ENCODE peak calls at places on chromosomes 3 and 15, in seven cellular contexts. O is H9, D is mesendoderm, B is IMR-90, S is neuronal stem cell, X is H1, U is mesenchymal stem cell. M is an unnamed sample.

GRCh38 chr3:16993227-16993626 is 108.5 kb downstream of the PLCL2 start:
- DNase-seq in D (no peak), B (peak; percentile 52), O (no peak), U (peak; percentile 48), X (no peak), S (no peak), M (peak; percentile 20)

GRCh38 chr3:42653560-42654330 is at the start of gene ZBTB47:
- DNase-seq in X (peak; percentile 58), S (no peak), D (peak; percentile 41), U (peak; percentile 52), O (peak; percentile 38), B (no peak), M (peak; percentile 60)

GRCh38 chr3:122493296-122493695 is 21.4 kb downstream of the KPNA1 start:
- DNase-seq in B (peak; percentile 47), U (peak; percentile 88), O (no peak), D (no peak), X (no peak), S (no peak), M (no peak)

GRCh38 chr3:124256156-124256555 is 264.2 kb upstream of the ROPN1 start:
- DNase-seq in D (peak; percentile 54), B (no peak), X (no peak), O (no peak), S (no peak), U (no peak), M (no peak)

GRCh38 chr15:101026686-101027272 is 107.6 kb downstream of the LRRK1 start:
- DNase-seq in S (no peak), D (no peak), X (no peak), U (no peak), B (no peak), O (peak; percentile 20), M (no peak)

GRCh38 chr3:116669576-116669975 is 40.0 kb upstream of the TUSC7 start:
- DNase-seq in B (no peak), X (no peak), D (no peak), O (no peak), U (no peak), S (no peak), M (no peak)

GRCh38 chr15:49082960-49083359 is 36.7 kb upstream of the SECISBP2L start:
- DNase-seq in D (no peak), U (peak; percentile 76), O (no peak), B (peak; percentile 93), S (no peak), X (no peak), M (no peak)

GRCh38 chr3:159560214-159561004 is 428.2 kb upstream of the IL12A start:
- DNase-seq in B (no peak), O (peak; percentile 52), X (no peak), D (peak; percentile 45), S (peak; percentile 38), U (no peak), M (no peak)

GRCh38 chr3:190073264-190073663 is 47.4 kb downstream of the P3H2 start:
- DNase-seq in S (no peak), B (peak; percentile 39), D (peak; percentile 85), X (no peak), O (no peak), U (peak; percentile 75), M (peak; percentile 42)

GRCh38 chr3:138180375-138181029 is 5.8 kb upstream of the DBR1 start:
- DNase-seq in D (peak; percentile 19), O (no peak), U (peak; percentile 36), X (no peak), S (no peak), B (peak; percentile 47), M (peak; percentile 27)

GRCh38 chr3:66312039-66312438 is 91.2 kb downstream of the SLC25A26 start:
- DNase-seq in U (no peak), X (no peak), B (no peak), D (no peak), O (no peak), S (no peak), M (no peak)

GRCh38 chr15:84915011-84915958 is 30.8 kb downstream of the SLC28A1 start:
- DNase-seq in B (peak; percentile 86), U (peak; percentile 93), O (peak; percentile 60), S (no peak), X (no peak), D (peak; percentile 96), M (peak; percentile 100)

GRCh38 chr15:90871097-90871715 is 2.8 kb downstream of the FURIN start:
- DNase-seq in B (no peak), X (peak; percentile 66), U (peak; percentile 64), O (no peak), S (no peak), D (peak; percentile 72), M (peak; percentile 47)

GRCh38 chr3:101036213-101036618 is 43.0 kb upstream of the ABI3BP start:
- DNase-seq in S (peak; percentile 4), O (peak; percentile 30), D (peak; percentile 93), B (peak; percentile 96), U (peak; percentile 84), X (no peak), M (peak; percentile 98)

GRCh38 chr3:40018369-40018768 is 209.0 kb downstream of the MYRIP start:
- DNase-seq in D (no peak), B (no peak), O (no peak), U (no peak), S (no peak), X (no peak), M (no peak)

GRCh38 chr3:112786881-112787625 is 59.6 kb downstream of the CD200R1L start:
- DNase-seq in X (no peak), O (no peak), U (no peak), D (no peak), B (no peak), S (no peak), M (no peak)

GRCh38 chr3:189712906-189713483 is 81.8 kb downstream of the TP63 start:
- DNase-seq in D (no peak), X (no peak), U (peak; percentile 79), O (no peak), B (peak; percentile 29), S (no peak), M (no peak)

GRCh38 chr3:135992072-135992471 is 26.5 kb downstream of the PPP2R3A start:
- DNase-seq in D (no peak), X (no peak), B (peak; percentile 92), U (peak; percentile 72), S (no peak), O (no peak), M (no peak)

GRCh38 chr15:100041380-100041779 is 300.4 kb downstream of the ADAMTS17 start:
- DNase-seq in O (no peak), X (no peak), B (no peak), U (no peak), S (no peak), D (no peak), M (no peak)

GRCh38 chr15:39641187-39641889 is 60.5 kb downstream of the THBS1 start:
- DNase-seq in U (peak; percentile 22), D (no peak), O (no peak), S (no peak), B (peak; percentile 48), X (no peak), M (no peak)

GRCh38 chr3:41169038-41169437 is 30.3 kb upstream of the CTNNB1 start:
- DNase-seq in X (no peak), O (no peak), S (no peak), D (no peak), B (no peak), U (peak; percentile 18), M (peak; percentile 59)

GRCh38 chr3:12601072-12601471 is 44.2 kb downstream of the MKRN2 start:
- DNase-seq in S (no peak), O (no peak), D (no peak), U (no peak), X (no peak), B (no peak), M (no peak)

GRCh38 chr3:48086736-48087470 is 70.7 kb upstream of the MAP4 start:
- DNase-seq in S (no peak), B (peak; percentile 89), X (no peak), O (no peak), U (peak; percentile 88), D (no peak), M (no peak)

GRCh38 chr15:49058559-49058958 is 12.3 kb upstream of the SECISBP2L start:
- DNase-seq in S (no peak), X (no peak), U (no peak), B (no peak), O (no peak), D (no peak), M (no peak)

GRCh38 chr3:64122476-64122875 is 99.2 kb upstream of the PSMD6 start:
- DNase-seq in B (no peak), X (no peak), U (no peak), D (no peak), S (no peak), O (no peak), M (no peak)

GRCh38 chr3:51191768-51192167 is 193.3 kb upstream of the MANF start:
- DNase-seq in U (no peak), X (no peak), D (no peak), O (no peak), B (no peak), S (no peak), M (no peak)

GRCh38 chr3:142595581-142595950 is 627 bp upstream of the PLS1 start:
- DNase-seq in X (no peak), B (peak; percentile 86), U (peak; percentile 80), O (no peak), S (no peak), D (peak; percentile 59), M (peak; percentile 93)

GRCh38 chr3:155872904-155873646 is 2.6 kb downstream of the GMPS start:
- DNase-seq in U (no peak), S (no peak), O (no peak), B (no peak), X (no peak), D (no peak), M (no peak)
- H2AK5ac ChIP-seq in U (no peak overlapping the region), S (no peak overlapping the region), O (no peak overlapping the region), B (no peak overlapping the region), X (no peak overlapping the region), D (no peak overlapping the region), M (no peak overlapping the region)

GRCh38 chr3:163915279-163915678 is 1163.0 kb downstream of the SI start:
- DNase-seq in O (no peak), U (no peak), B (no peak), X (no peak), D (no peak), S (no peak), M (peak; percentile 18)
- H2AK5ac ChIP-seq in O (no peak overlapping the region), U (no peak overlapping the region), B (no peak overlapping the region), X (no peak overlapping the region), D (no peak overlapping the region), S (no peak overlapping the region), M (no peak overlapping the region)

GRCh38 chr3:30332196-30333021 is 274.0 kb upstream of the TGFBR2 start:
- DNase-seq in B (no peak), U (no peak), X (no peak), S (no peak), D (no peak), O (no peak), M (no peak)

GRCh38 chr3:30333903-30334302 is 272.5 kb upstream of the TGFBR2 start:
- DNase-seq in S (no peak), O (no peak), D (no peak), B (peak; percentile 19), X (no peak), U (no peak), M (peak; percentile 53)

GRCh38 chr3:30333143-30333542 is 273.3 kb upstream of the TGFBR2 start:
- DNase-seq in S (no peak), X (no peak), D (no peak), O (no peak), B (no peak), U (no peak), M (no peak)

GRCh38 chr3:30331519-30331918 is 274.9 kb upstream of the TGFBR2 start:
- DNase-seq in X (no peak), S (no peak), D (no peak), U (no peak), O (no peak), B (no peak), M (no peak)
- H2AK5ac ChIP-seq in X (no peak overlapping the region), S (no peak overlapping the region), D (no peak overlapping the region), U (no peak overlapping the region), O (no peak overlapping the region), B (peak overlapping the region; percentile 51), M (no peak overlapping the region)

GRCh38 chr15:60821462-60822061 is 342.6 kb upstream of the ICE2 start:
- DNase-seq in O (no peak), S (no peak), D (no peak), U (no peak), X (no peak), B (no peak), M (no peak)
- H2AK5ac ChIP-seq in O (no peak overlapping the region), S (peak overlapping the region; percentile 31), D (no peak overlapping the region), U (no peak overlapping the region), X (no peak overlapping the region), B (no peak overlapping the region), M (no peak overlapping the region)